ENCODE peak calls at places on chromosomes 11 and 22, in ten cellular contexts. Z is lower lobe of right lung, B is coronary artery, J is right lobe of liver, N is HCT116, D is HFF-Myc, C is fibroblast of lung, T is endothelial cell of umbilical vein, S is spleen, L is colonic mucosa. V is an unnamed sample.

GRCh38 chr11:61890536-61891330 is 612 bp downstream of the FADS3 start:
- DNase-seq in Z (peak), B (peak), J (peak), N (no peak), D (no peak), C (peak), T (peak), S (peak), L (peak), V (peak)

GRCh38 chr11:23236846-23237550 is 376.7 kb upstream of the CCDC179 start:
- DNase-seq in Z (no peak), B (no peak), J (no peak), N (no peak), D (no peak), C (peak), T (no peak), S (no peak), L (no peak), V (peak)

GRCh38 chr11:102266111-102266510 is 51.2 kb upstream of the BIRC3 start:
- DNase-seq in Z (no peak), B (no peak), J (no peak), N (no peak), D (no peak), C (no peak), T (no peak), S (no peak), L (no peak), V (peak)

GRCh38 chr11:62411524-62411923 is 7.3 kb upstream of the SCGB1A1 start:
- DNase-seq in Z (no peak), B (no peak), J (no peak), N (no peak), D (no peak), C (no peak), T (no peak), S (no peak), L (no peak), V (no peak)

GRCh38 chr11:120540744-120541143 is 29.2 kb downstream of the GRIK4 start:
- DNase-seq in Z (no peak), B (no peak), J (no peak), N (no peak), D (no peak), C (peak), T (no peak), S (no peak), L (no peak), V (peak)

GRCh38 chr11:111370902-111371578 is 8.0 kb downstream of the POU2AF1 start:
- DNase-seq in Z (no peak), B (no peak), J (no peak), N (no peak), D (no peak), C (no peak), T (no peak), S (no peak), L (no peak), V (no peak)

GRCh38 chr11:69603978-69604524 is 36.9 kb upstream of the CCND1 start:
- DNase-seq in Z (no peak), B (no peak), J (no peak), N (no peak), D (no peak), C (peak), T (no peak), S (no peak), L (no peak), V (peak)

GRCh38 chr11:126210871-126211235 is 597 bp downstream of the RPUSD4 start:
- DNase-seq in Z (no peak), B (no peak), J (no peak), N (no peak), D (no peak), C (peak), T (no peak), S (no peak), L (no peak), V (no peak)

GRCh38 chr11:126507646-126508045 is 152.2 kb downstream of the ST3GAL4 start:
- DNase-seq in Z (no peak), B (no peak), J (no peak), N (no peak), D (no peak), C (no peak), T (no peak), S (no peak), L (no peak), V (no peak)

GRCh38 chr22:39308614-39309363 is 10.6 kb downstream of the RPL3 start:
- DNase-seq in Z (peak), B (peak), J (peak), N (peak), D (peak), C (peak), T (peak), S (peak), L (no peak), V (peak)

GRCh38 chr11:105740164-105740903 is 130.5 kb downstream of the GRIA4 start:
- DNase-seq in Z (no peak), B (no peak), J (no peak), N (no peak), D (no peak), C (no peak), T (no peak), S (no peak), L (no peak), V (no peak)

GRCh38 chr11:70580036-70580805 is 181.9 kb downstream of the CTTN start:
- DNase-seq in Z (peak), B (no peak), J (no peak), N (no peak), D (no peak), C (no peak), T (no peak), S (peak), L (no peak), V (no peak)

GRCh38 chr22:50698546-50698945 is 25.9 kb downstream of the SHANK3 start:
- DNase-seq in Z (peak), B (no peak), J (peak), N (no peak), D (no peak), C (no peak), T (no peak), S (peak), L (no peak), V (no peak)

GRCh38 chr22:50695421-50696250 is 23.0 kb downstream of the SHANK3 start:
- DNase-seq in Z (peak), B (no peak), J (peak), N (no peak), D (no peak), C (no peak), T (no peak), S (peak), L (no peak), V (no peak)

GRCh38 chr22:50696251-50696798 is 23.7 kb downstream of the SHANK3 start:
- DNase-seq in Z (peak), B (no peak), J (peak), N (no peak), D (no peak), C (no peak), T (no peak), S (peak), L (no peak), V (no peak)

GRCh38 chr22:50697667-50698506 is 25.3 kb downstream of the SHANK3 start:
- DNase-seq in Z (peak), B (no peak), J (peak), N (no peak), D (no peak), C (no peak), T (no peak), S (peak), L (no peak), V (no peak)

GRCh38 chr22:50696799-50697561 is 24.4 kb downstream of the SHANK3 start:
- DNase-seq in Z (peak), B (no peak), J (peak), N (no peak), D (no peak), C (no peak), T (no peak), S (peak), L (no peak), V (peak)
- H3K4me3 ChIP-seq in Z (peak), B (peak), J (peak), N (peak), D (peak), C (no peak), T (no peak), S (no peak), L (peak), V (peak)

DNA sequence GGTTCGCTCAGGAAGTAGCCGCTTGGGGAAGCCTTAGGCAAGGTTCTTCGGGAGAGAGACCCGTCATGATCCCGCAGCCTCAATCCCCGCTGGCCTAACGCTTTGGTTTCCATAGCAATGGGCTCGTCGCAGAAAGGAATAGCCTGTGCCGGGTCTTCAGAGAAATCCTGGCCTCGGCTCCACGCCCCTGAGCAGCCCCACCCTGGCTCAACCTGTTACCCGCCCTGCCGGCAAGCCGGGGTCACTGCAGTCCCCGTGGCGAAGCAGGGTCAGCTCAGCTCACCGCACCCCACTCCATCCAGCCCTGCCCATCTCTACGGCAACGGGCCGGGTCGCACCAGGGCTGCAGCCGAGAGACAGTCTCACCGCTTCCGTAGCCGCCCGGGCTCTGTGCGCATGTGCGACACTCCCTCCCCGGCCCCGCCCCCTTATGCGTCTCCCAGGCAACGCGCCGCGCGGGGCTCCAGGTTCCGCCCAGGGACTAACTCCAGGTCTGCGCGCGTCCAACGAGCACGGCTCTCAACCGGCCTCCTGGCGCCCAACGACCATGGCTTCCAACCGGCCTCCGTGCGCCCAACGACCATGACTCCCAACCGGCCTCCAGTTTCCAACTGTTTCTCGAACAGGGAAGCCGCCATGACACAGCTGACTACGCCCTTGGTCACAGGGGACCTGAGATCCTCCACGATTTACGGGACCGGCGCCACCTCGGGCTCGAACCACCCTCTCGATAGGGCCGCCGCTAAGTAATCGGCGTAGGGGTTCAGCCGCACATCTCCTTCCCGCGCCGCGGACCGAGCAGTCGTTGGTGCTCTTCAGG is at the start of gene DUSP18:
- DNase-seq in Z (peak), B (peak), J (peak), N (peak), D (peak), C (peak), T (peak), S (peak), L (peak), V (peak)
- TF ChIP-seq CTCF in Z (peak), B (no peak), J (peak), N (no peak), D (peak), C (peak), T (peak), S (peak), L (peak), V (peak)

DNA sequence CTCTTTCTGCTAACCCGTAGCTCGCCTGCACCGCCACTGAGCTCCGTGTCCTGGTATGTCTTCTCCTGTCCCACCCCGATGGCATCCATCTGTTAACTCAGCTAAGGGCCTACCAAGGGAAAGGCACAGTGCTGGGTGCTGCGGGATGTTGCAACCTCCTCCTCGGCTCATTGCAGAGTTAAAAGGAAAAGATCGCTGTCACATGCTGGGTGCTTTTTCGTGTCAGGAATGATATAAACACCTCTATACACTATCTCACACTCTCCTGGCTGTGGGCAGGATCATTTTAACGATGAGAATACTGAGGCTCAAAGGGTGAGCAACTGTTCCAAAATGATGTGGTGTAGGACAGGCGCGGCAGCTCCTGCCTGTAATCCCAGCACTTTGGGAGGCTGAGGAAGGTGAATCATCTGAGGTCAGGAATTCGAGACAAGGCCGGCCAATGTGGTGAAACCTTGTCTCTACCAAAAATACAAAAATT is 10.1 kb downstream of the TXN2 start:
- DNase-seq in Z (no peak), B (no peak), J (no peak), N (no peak), D (no peak), C (peak), T (no peak), S (no peak), L (no peak), V (peak)
- H3K4me3 ChIP-seq in Z (no peak), B (peak), J (no peak), N (no peak), D (no peak), C (no peak), T (no peak), S (no peak), L (no peak), V (no peak)

GRCh38 chr11:32949739-32950138 is 57.1 kb downstream of the QSER1 start:
- DNase-seq in Z (no peak), B (no peak), J (no peak), N (no peak), D (no peak), C (no peak), T (no peak), S (no peak), L (no peak), V (no peak)
- TF ChIP-seq CTCF in Z (no peak), B (no peak), J (no peak), N (no peak), D (no peak), C (no peak), T (no peak), S (no peak), L (no peak), V (no peak)

DNA sequence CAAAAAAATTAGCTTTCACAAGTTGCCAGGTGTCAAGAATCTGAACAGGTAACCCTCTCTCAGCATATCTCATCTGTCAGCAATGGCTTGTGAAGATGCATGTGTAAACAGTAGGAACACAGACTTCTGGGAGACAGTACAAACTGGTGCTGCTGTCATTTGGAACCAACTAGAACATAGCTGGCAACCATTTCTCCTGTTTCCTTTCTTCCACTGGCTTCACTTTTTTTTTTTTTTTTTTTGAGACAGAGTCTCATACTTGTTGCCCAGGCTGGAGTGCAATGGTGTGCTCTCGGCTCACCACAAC is 2.1 kb upstream of the PIK3C2A start:
- DNase-seq in Z (no peak), B (no peak), J (no peak), N (no peak), D (no peak), C (no peak), T (no peak), S (no peak), L (no peak), V (no peak)
- H3K4me3 ChIP-seq in Z (no peak), B (no peak), J (no peak), N (no peak), D (peak), C (no peak), T (no peak), S (no peak), L (no peak), V (no peak)

GRCh38 chr11:75073459-75074190 is 23.1 kb downstream of the OR2AT4 start:
- DNase-seq in Z (no peak), B (no peak), J (no peak), N (no peak), D (no peak), C (no peak), T (no peak), S (no peak), L (no peak), V (no peak)
- TF ChIP-seq CTCF in Z (no peak), B (no peak), J (no peak), N (peak), D (peak), C (no peak), T (no peak), S (no peak), L (no peak), V (no peak)

GRCh38 chr22:36817429-36817783 is 571 bp upstream of the PVALB start:
- DNase-seq in Z (no peak), B (no peak), J (no peak), N (no peak), D (no peak), C (no peak), T (no peak), S (no peak), L (no peak), V (no peak)

GRCh38 chr22:36816635-36817428 is at the start of gene PVALB:
- DNase-seq in Z (peak), B (no peak), J (no peak), N (no peak), D (no peak), C (peak), T (peak), S (no peak), L (no peak), V (no peak)

GRCh38 chr22:36814796-36815195 is 2.0 kb downstream of the PVALB start:
- DNase-seq in Z (no peak), B (no peak), J (no peak), N (no peak), D (no peak), C (no peak), T (no peak), S (no peak), L (no peak), V (no peak)

GRCh38 chr22:36816338-36816634 is 549 bp downstream of the PVALB start:
- DNase-seq in Z (no peak), B (no peak), J (no peak), N (no peak), D (no peak), C (no peak), T (no peak), S (no peak), L (no peak), V (no peak)

DNA sequence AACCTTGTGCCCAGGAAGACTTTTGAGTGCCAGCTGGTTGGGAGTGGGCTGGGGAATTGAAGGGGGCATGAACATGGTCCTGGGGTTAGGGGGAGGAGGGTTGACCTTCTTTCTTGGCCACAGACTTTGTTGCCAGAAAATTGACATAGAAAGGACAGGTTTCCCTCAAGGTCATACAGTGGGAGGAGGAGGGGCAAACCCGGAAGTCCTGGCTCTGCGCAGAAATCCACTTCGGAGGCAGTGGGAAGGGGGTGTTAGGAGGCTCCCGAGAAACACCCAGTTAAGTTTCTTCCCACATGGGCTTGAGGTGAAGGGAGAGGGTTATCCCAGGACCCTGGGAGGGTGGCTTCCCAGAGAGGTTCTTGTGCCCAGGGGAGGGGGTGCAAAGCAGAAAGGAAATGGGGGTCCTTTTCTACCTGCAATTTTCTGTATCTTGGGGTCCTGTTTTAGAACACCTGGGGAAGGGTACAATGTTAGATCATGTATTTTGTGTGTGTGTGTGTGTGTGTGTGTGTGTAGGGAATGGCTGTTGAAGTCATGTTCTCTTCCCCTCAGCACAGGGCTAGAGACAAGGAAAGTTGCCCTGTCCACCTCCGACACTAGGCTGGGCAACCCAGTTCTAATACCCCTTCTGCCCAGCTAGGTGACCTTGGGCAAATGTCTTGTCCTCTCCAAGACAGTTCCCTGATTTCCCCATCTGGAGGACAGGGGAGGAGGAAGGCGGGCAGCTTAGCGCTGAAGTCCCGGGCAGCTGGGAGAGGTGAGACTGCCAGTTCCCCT is 1.1 kb downstream of the PVALB start:
- DNase-seq in Z (no peak), B (no peak), J (no peak), N (no peak), D (no peak), C (no peak), T (no peak), S (no peak), L (no peak), V (no peak)
- H3K4me3 ChIP-seq in Z (no peak), B (no peak), J (no peak), N (no peak), D (no peak), C (no peak), T (no peak), S (no peak), L (no peak), V (no peak)

DNA sequence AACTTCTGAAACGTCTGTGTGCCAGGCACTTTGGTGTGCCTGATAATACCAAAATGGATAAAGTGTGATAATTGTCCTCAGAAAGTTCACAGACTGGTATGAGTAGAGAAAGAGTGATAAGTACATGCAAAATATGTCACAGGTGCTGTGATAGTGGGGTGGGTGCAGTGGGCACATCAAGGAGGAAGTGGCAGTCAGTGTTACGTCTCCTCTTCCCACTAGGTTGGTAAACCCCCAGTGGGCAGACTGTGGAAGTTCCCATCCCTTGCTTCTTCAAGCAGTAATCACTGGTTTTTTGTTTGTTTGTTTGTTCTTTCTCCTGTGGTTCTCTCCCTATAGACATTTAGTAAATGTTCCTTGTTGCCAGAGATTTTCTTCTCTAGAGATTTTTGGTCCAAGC is 5.4 kb downstream of the RNF121 start:
- DNase-seq in Z (no peak), B (no peak), J (no peak), N (no peak), D (no peak), C (no peak), T (no peak), S (no peak), L (no peak), V (no peak)
- TF ChIP-seq CTCF in Z (no peak), B (no peak), J (no peak), N (no peak), D (no peak), C (no peak), T (no peak), S (no peak), L (no peak), V (no peak)